ENCODE peak calls at places on chromosomes 3 and 15, in four cellular contexts. E, M, Y and F are unnamed samples.

GRCh38 chr3:61530355-61530754 is 31.0 kb upstream of the PTPRG start:
- DNase-seq in E (no peak), M (no peak), Y (no peak), F (no peak)

GRCh38 chr15:75696303-75696657 is 16.4 kb downstream of the CSPG4 start:
- DNase-seq in E (no peak), M (no peak), Y (no peak), F (no peak)

GRCh38 chr15:67850995-67851535 is 11.2 kb upstream of the RNU6-1 start:
- DNase-seq in E (no peak), M (peak; percentile 66), Y (no peak), F (no peak)

GRCh38 chr3:196711838-196712513 is at the start of the genes CEP19 and PIGX:
- DNase-seq in E (peak; percentile 81), M (peak; percentile 88), Y (peak; percentile 85), F (peak; percentile 94)

GRCh38 chr3:25086721-25087120 is 341.3 kb upstream of the RARB start:
- DNase-seq in E (no peak), M (no peak), Y (no peak), F (no peak)

GRCh38 chr3:107367353-107367752 is 9.9 kb upstream of the CCDC54 start:
- DNase-seq in E (no peak), M (no peak), Y (no peak), F (no peak)

GRCh38 chr15:82183121-82184031 is 79.2 kb downstream of the EFL1 start:
- DNase-seq in E (no peak), M (no peak), Y (no peak), F (no peak)

GRCh38 chr15:59244337-59244736 is 37.7 kb downstream of the LDHAL6B start:
- DNase-seq in E (no peak), M (no peak), Y (no peak), F (no peak)

GRCh38 chr3:112084980-112085697 is 1.1 kb upstream of the C3orf52 start:
- DNase-seq in E (no peak), M (no peak), Y (no peak), F (no peak)

GRCh38 chr3:158539414-158540014 is 31.5 kb upstream of the MLF1 start:
- DNase-seq in E (no peak), M (no peak), Y (peak; percentile 20), F (no peak)
- TF ChIP-seq CTCF in E (peak; percentile 47), M (peak; percentile 41), Y (no peak), F (peak; percentile 25)

GRCh38 chr3:29764603-29765254 is 483.9 kb downstream of the RBMS3 start:
- DNase-seq in E (no peak), M (no peak), Y (peak; percentile 34), F (no peak)
- TF ChIP-seq CTCF in E (peak; percentile 53), M (peak; percentile 48), Y (peak; percentile 18), F (peak; percentile 34)

GRCh38 chr15:100461049-100461448 is 67.7 kb downstream of the CERS3 start:
- DNase-seq in E (no peak), M (no peak), Y (no peak), F (no peak)
- TF ChIP-seq CTCF in E (no peak), M (no peak), Y (no peak), F (no peak)

GRCh38 chr3:59142581-59142980 is 92.8 kb upstream of the CFAP20DC start:
- DNase-seq in E (no peak), M (no peak), Y (no peak), F (no peak)

GRCh38 chr3:59138966-59139365 is 89.1 kb upstream of the CFAP20DC start:
- DNase-seq in E (no peak), M (no peak), Y (no peak), F (no peak)

GRCh38 chr3:59149166-59149565 is 99.3 kb upstream of the CFAP20DC start:
- DNase-seq in E (no peak), M (no peak), Y (no peak), F (no peak)

GRCh38 chr3:59143447-59143846 is 93.6 kb upstream of the CFAP20DC start:
- DNase-seq in E (no peak), M (no peak), Y (no peak), F (no peak)
- TF ChIP-seq CTCF in E (no peak), M (no peak), Y (no peak), F (no peak)

GRCh38 chr3:47664519-47664918 is 85.9 kb upstream of the CSPG5 start:
- DNase-seq in E (no peak), M (no peak), Y (no peak), F (no peak)
- TF ChIP-seq CTCF in E (no peak), M (peak; percentile 6), Y (no peak), F (no peak)

DNA sequence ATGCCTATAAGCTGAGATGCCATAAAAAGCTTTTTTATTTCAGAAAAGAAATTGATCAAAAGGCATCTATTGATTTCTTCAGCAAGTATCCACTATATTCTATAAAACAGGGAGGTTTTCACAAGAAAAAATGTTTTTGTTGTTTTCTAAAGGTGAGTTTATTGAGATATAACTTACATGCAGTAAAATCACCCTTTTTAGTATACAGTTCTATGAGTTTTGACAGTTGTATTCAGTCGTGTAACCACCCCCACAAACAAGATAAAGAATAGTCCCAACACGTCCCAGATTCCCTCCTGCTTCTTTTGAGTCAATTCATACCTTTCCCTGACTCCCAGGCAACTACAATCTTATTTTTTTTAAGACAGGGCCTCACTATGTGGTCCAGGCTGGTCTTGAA is 7.8 kb downstream of the INTS14 start:
- DNase-seq in E (no peak), M (no peak), Y (no peak), F (no peak)
- TF ChIP-seq CTCF in E (no peak), M (no peak), Y (no peak), F (no peak)